ENCODE peak calls at places on chromosomes 13 and 19, in nine cellular contexts. C is ascending aorta, U is fibroblast of mammary gland, P is psoas muscle, J is HCT116, L is transverse colon, Y is A673, G is thyroid gland, S is Caco-2. O is an unnamed sample.

GRCh38 chr19:39916236-39916635 is 18.2 kb downstream of the FCGBP start:
- DNase-seq in C (no peak), U (no peak), P (no peak), J (no peak), L (no peak), Y (no peak), G (no peak), S (no peak), O (no peak)

GRCh38 chr13:27476943-27477681 is 26.7 kb upstream of the MTIF3 start:
- DNase-seq in C (no peak), U (peak; percentile 84), P (no peak), J (no peak), L (no peak), Y (no peak), G (no peak), S (peak; percentile 66), O (peak; percentile 62)

GRCh38 chr19:45051929-45052579 is 13.2 kb downstream of the CLASRP start:
- DNase-seq in C (no peak), U (no peak), P (no peak), J (no peak), L (peak; percentile 54), Y (no peak), G (no peak), S (no peak), O (no peak)

GRCh38 chr13:60431108-60431700 is 34.2 kb downstream of the TDRD3 start:
- DNase-seq in C (no peak), U (peak; percentile 76), P (no peak), J (peak; percentile 46), L (no peak), Y (peak; percentile 87), G (no peak), S (peak; percentile 58), O (peak; percentile 78)

GRCh38 chr13:20901668-20902437 is 693 bp downstream of the XPO4 start:
- DNase-seq in C (no peak), U (peak; percentile 38), P (peak; percentile 63), J (peak; percentile 15), L (peak; percentile 57), Y (peak; percentile 40), G (peak; percentile 56), S (peak; percentile 71), O (peak; percentile 40)

GRCh38 chr13:48349525-48349924 is 46.0 kb downstream of the RB1 start:
- DNase-seq in C (no peak), U (no peak), P (no peak), J (no peak), L (no peak), Y (no peak), G (no peak), S (no peak), O (no peak)

GRCh38 chr13:47893527-47893926 is 107.5 kb downstream of the SUCLA2 start:
- DNase-seq in C (no peak), U (no peak), P (no peak), J (no peak), L (no peak), Y (no peak), G (no peak), S (no peak), O (no peak)

GRCh38 chr13:104426435-104426834 is 1360.2 kb upstream of the SLC10A2 start:
- DNase-seq in C (no peak), U (no peak), P (no peak), J (no peak), L (no peak), Y (no peak), G (no peak), S (no peak), O (no peak)

GRCh38 chr19:41445575-41445974 is 2.6 kb downstream of the ERICH4 start:
- DNase-seq in C (no peak), U (no peak), P (no peak), J (no peak), L (no peak), Y (no peak), G (no peak), S (no peak), O (no peak)

GRCh38 chr13:62418872-62419271 is 1003.2 kb upstream of the PCDH20 start:
- DNase-seq in C (no peak), U (peak; percentile 26), P (no peak), J (no peak), L (no peak), Y (peak; percentile 4), G (no peak), S (no peak), O (peak; percentile 22)

GRCh38 chr19:29871143-29871542 is 59.4 kb downstream of the CCNE1 start:
- DNase-seq in C (no peak), U (no peak), P (no peak), J (no peak), L (no peak), Y (no peak), G (no peak), S (peak; percentile 72), O (no peak)

GRCh38 chr19:56270676-56271075 is 1.9 kb upstream of the EDDM13 start:
- DNase-seq in C (no peak), U (peak; percentile 25), P (no peak), J (no peak), L (no peak), Y (no peak), G (no peak), S (no peak), O (peak; percentile 20)

GRCh38 chr19:33064117-33064777 is 441 bp downstream of the RHPN2 start:
- DNase-seq in C (no peak), U (no peak), P (no peak), J (no peak), L (peak; percentile 64), Y (peak; percentile 46), G (peak; percentile 76), S (peak; percentile 87), O (no peak)

GRCh38 chr19:33060586-33060985 is 4.1 kb downstream of the RHPN2 start:
- DNase-seq in C (no peak), U (no peak), P (no peak), J (no peak), L (no peak), Y (no peak), G (no peak), S (no peak), O (no peak)

GRCh38 chr19:33063356-33064116 is 1.2 kb downstream of the RHPN2 start:
- DNase-seq in C (no peak), U (peak; percentile 18), P (no peak), J (no peak), L (peak; percentile 78), Y (peak; percentile 60), G (peak; percentile 47), S (peak; percentile 40), O (peak; percentile 45)

GRCh38 chr19:33064778-33065550 is at the start of gene RHPN2:
- DNase-seq in C (no peak), U (peak; percentile 53), P (peak; percentile 64), J (peak; percentile 59), L (peak; percentile 87), Y (peak; percentile 88), G (peak; percentile 78), S (peak; percentile 87), O (peak; percentile 81)

GRCh38 chr19:33062902-33063301 is 1.8 kb downstream of the RHPN2 start:
- DNase-seq in C (no peak), U (no peak), P (no peak), J (no peak), L (no peak), Y (no peak), G (no peak), S (no peak), O (no peak)
- H3K4me3 ChIP-seq in C (no peak overlapping the region), U (no peak overlapping the region), P (no peak overlapping the region), J (peak overlapping the region; percentile 89), L (peak overlapping the region; percentile 87), Y (peak overlapping the region; percentile 62), G (no peak overlapping the region), S (peak overlapping the region; percentile 98), O (no peak overlapping the region)

GRCh38 chr19:13873776-13874515 is 3.0 kb upstream of the NANOS3 start:
- DNase-seq in C (no peak), U (no peak), P (no peak), J (no peak), L (no peak), Y (no peak), G (no peak), S (no peak), O (no peak)

GRCh38 chr19:13872339-13872694 is 4.6 kb upstream of the NANOS3 start:
- DNase-seq in C (no peak), U (no peak), P (no peak), J (no peak), L (no peak), Y (no peak), G (no peak), S (no peak), O (no peak)

GRCh38 chr19:13869324-13869723 is 7.6 kb upstream of the NANOS3 start:
- DNase-seq in C (no peak), U (no peak), P (no peak), J (no peak), L (no peak), Y (no peak), G (no peak), S (no peak), O (no peak)

GRCh38 chr19:13875824-13876223 is 1.1 kb upstream of the NANOS3 start:
- DNase-seq in C (no peak), U (no peak), P (no peak), J (no peak), L (no peak), Y (no peak), G (no peak), S (no peak), O (no peak)

GRCh38 chr19:13872695-13873389 is 4.1 kb upstream of the NANOS3 start:
- DNase-seq in C (no peak), U (no peak), P (no peak), J (no peak), L (no peak), Y (peak; percentile 62), G (peak; percentile 37), S (no peak), O (no peak)
- H3K4me3 ChIP-seq in C (peak overlapping the region; percentile 54), U (peak overlapping the region; percentile 13), P (peak overlapping the region; percentile 46), J (peak overlapping the region; percentile 58), L (peak overlapping the region; percentile 41), Y (peak overlapping the region; percentile 30), G (no peak overlapping the region), S (peak overlapping the region; percentile 39), O (no peak overlapping the region)

DNA sequence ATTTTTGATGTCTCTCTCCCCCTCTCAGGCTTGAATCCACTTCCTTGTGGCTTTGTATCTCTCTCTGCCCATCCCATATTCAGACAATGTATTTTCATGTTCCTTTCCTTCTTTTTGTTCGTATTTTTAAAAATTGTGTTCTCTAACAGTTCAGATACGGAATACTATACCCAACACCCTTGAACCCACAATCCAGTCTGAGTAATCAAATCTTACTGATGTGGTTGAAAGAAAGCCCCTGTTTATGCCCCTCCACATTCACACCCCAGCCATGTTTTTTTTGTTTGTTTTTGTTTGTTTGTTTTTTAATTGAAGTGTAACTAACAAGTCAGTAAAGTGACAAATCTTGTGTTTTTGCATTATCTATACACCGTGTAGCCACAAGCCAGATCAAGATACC is 1.4 kb downstream of the SPIB start:
- DNase-seq in C (no peak), U (no peak), P (no peak), J (no peak), L (no peak), Y (no peak), G (no peak), S (no peak), O (no peak)
- H3K4me3 ChIP-seq in C (no peak overlapping the region), U (no peak overlapping the region), P (no peak overlapping the region), J (no peak overlapping the region), L (peak overlapping the region; percentile 14), Y (no peak overlapping the region), G (no peak overlapping the region), S (no peak overlapping the region), O (no peak overlapping the region)

GRCh38 chr13:67859904-67860303 is 629.8 kb upstream of the PCDH9 start:
- DNase-seq in C (no peak), U (no peak), P (no peak), J (no peak), L (no peak), Y (no peak), G (no peak), S (no peak), O (no peak)

GRCh38 chr13:67855837-67856238 is 625.7 kb upstream of the PCDH9 start:
- DNase-seq in C (no peak), U (no peak), P (no peak), J (no peak), L (no peak), Y (no peak), G (no peak), S (no peak), O (no peak)

GRCh38 chr13:67857581-67858310 is 627.6 kb upstream of the PCDH9 start:
- DNase-seq in C (no peak), U (no peak), P (no peak), J (no peak), L (no peak), Y (no peak), G (no peak), S (no peak), O (no peak)
- H3K4me3 ChIP-seq in C (no peak overlapping the region), U (no peak overlapping the region), P (no peak overlapping the region), J (no peak overlapping the region), L (no peak overlapping the region), Y (no peak overlapping the region), G (no peak overlapping the region), S (no peak overlapping the region), O (no peak overlapping the region)

O was measured in cardiac fibroblast.